ENCODE peak calls at places on chromosomes 6 and 20, in four cellular contexts. G, C, R and H are unnamed samples.

GRCh38 chr20:5947276-5947675 is 3.1 kb downstream of the TRMT6 start:
- DNase-seq in G (no peak), C (no peak), R (no peak), H (no peak)

GRCh38 chr20:35013421-35014411 is 58.0 kb downstream of the MYH7B start:
- DNase-seq in G (no peak), C (no peak), R (no peak), H (no peak)

GRCh38 chr6:36961441-36962430 is 7.2 kb downstream of the PI16 start:
- DNase-seq in G (no peak), C (no peak), R (no peak), H (no peak)

GRCh38 chr6:33610779-33611421 is 10.2 kb upstream of the ITPR3 start:
- DNase-seq in G (no peak), C (no peak), R (peak; percentile 76), H (peak; percentile 64)

GRCh38 chr6:144395014-144395413 is 109.9 kb downstream of the UTRN start:
- DNase-seq in G (no peak), C (no peak), R (no peak), H (no peak)

GRCh38 chr6:113630738-113631535 is 226.2 kb upstream of the MARCKS start:
- DNase-seq in G (peak; percentile 97), C (no peak), R (no peak), H (no peak)

GRCh38 chr6:143038845-143039244 is 21.8 kb upstream of the AIG1 start:
- DNase-seq in G (no peak), C (no peak), R (no peak), H (no peak)

GRCh38 chr20:2289475-2289874 is 6.3 kb upstream of the TGM3 start:
- DNase-seq in G (peak; percentile 13), C (no peak), R (no peak), H (no peak)

GRCh38 chr20:11901127-11901526 is 16.6 kb upstream of the BTBD3 start:
- DNase-seq in G (no peak), C (no peak), R (peak; percentile 56), H (no peak)

GRCh38 chr6:14452567-14453527 is 335.3 kb downstream of the CD83 start:
- DNase-seq in G (peak; percentile 4), C (peak; percentile 88), R (no peak), H (no peak)

GRCh38 chr20:64161595-64162238 is 2.5 kb upstream of the MYT1 start:
- DNase-seq in G (no peak), C (peak; percentile 76), R (peak; percentile 68), H (peak; percentile 47)

GRCh38 chr20:57525328-57526053 is 551 bp upstream of the CTCFL start:
- DNase-seq in G (no peak), C (peak; percentile 90), R (no peak), H (no peak)

GRCh38 chr20:25336561-25337422 is 53.8 kb downstream of the ABHD12 start:
- DNase-seq in G (no peak), C (peak; percentile 41), R (peak; percentile 82), H (peak; percentile 57)

GRCh38 chr20:10065154-10065833 is 30.5 kb downstream of the ANKEF1 start:
- DNase-seq in G (no peak), C (peak; percentile 13), R (no peak), H (no peak)

GRCh38 chr6:157223021-157223430 is 100.3 kb downstream of the TMEM242 start:
- DNase-seq in G (no peak), C (no peak), R (no peak), H (no peak)

GRCh38 chr6:36180126-36180525 is 16.4 kb upstream of the BRPF3 start:
- DNase-seq in G (no peak), C (no peak), R (peak; percentile 44), H (no peak)

GRCh38 chr6:79167931-79168694 is 66.4 kb downstream of the HMGN3 start:
- DNase-seq in G (no peak), C (no peak), R (no peak), H (no peak)

GRCh38 chr20:1484438-1485120 is 6.6 kb downstream of the SIRPB2 start:
- DNase-seq in G (no peak), C (no peak), R (no peak), H (no peak)

GRCh38 chr6:143176090-143177021 is 115.7 kb downstream of the AIG1 start:
- DNase-seq in G (no peak), C (peak; percentile 58), R (no peak), H (peak; percentile 69)

GRCh38 chr6:6003334-6004146 is 3.2 kb downstream of the NRN1 start:
- DNase-seq in G (no peak), C (no peak), R (no peak), H (peak; percentile 85)

GRCh38 chr20:50798650-50799049 is 3.8 kb downstream of the BCAS4 start:
- DNase-seq in G (no peak), C (no peak), R (peak; percentile 55), H (no peak)

GRCh38 chr6:137084865-137085617 is 40.3 kb upstream of the IL20RA start:
- DNase-seq in G (no peak), C (no peak), R (no peak), H (no peak)

GRCh38 chr20:35699914-35700624 is 864 bp downstream of the ROMO1 start:
- DNase-seq in G (no peak), C (no peak), R (no peak), H (no peak)

GRCh38 chr6:148612043-148612442 is 134.8 kb upstream of the UST start:
- DNase-seq in G (no peak), C (no peak), R (no peak), H (no peak)

GRCh38 chr20:38343107-38343797 is 3.0 kb upstream of the LBP start:
- DNase-seq in G (no peak), C (peak; percentile 85), R (peak; percentile 84), H (no peak)

GRCh38 chr6:57224769-57225515 is 2.8 kb upstream of the RAB23 start:
- DNase-seq in G (no peak), C (peak; percentile 53), R (no peak), H (no peak)

GRCh38 chr20:17674722-17675518 is 7.1 kb downstream of the RRBP1 start:
- DNase-seq in G (no peak), C (no peak), R (no peak), H (no peak)

GRCh38 chr6:141906569-141907080 is 226.1 kb upstream of the GJE1 start:
- DNase-seq in G (no peak), C (no peak), R (no peak), H (no peak)

GRCh38 chr6:16321341-16321710 is 82.9 kb downstream of the GMPR start:
- DNase-seq in G (no peak), C (no peak), R (no peak), H (no peak)

GRCh38 chr6:156109713-156110112 is 654.1 kb upstream of the NOX3 start:
- DNase-seq in G (no peak), C (no peak), R (no peak), H (no peak)

GRCh38 chr20:35285806-35286076 is 1.2 kb upstream of the EIF6 start:
- DNase-seq in G (no peak), C (peak; percentile 67), R (peak; percentile 64), H (no peak)

GRCh38 chr6:90343581-90343980 is 46.9 kb upstream of the BACH2 start:
- DNase-seq in G (no peak), C (peak; percentile 27), R (no peak), H (no peak)

GRCh38 chr20:62210496-62210855 is 9.6 kb downstream of the HRH3 start:
- DNase-seq in G (no peak), C (no peak), R (no peak), H (no peak)

GRCh38 chr6:12037803-12038202 is 25.7 kb downstream of the HIVEP1 start:
- DNase-seq in G (no peak), C (no peak), R (no peak), H (no peak)

DNA sequence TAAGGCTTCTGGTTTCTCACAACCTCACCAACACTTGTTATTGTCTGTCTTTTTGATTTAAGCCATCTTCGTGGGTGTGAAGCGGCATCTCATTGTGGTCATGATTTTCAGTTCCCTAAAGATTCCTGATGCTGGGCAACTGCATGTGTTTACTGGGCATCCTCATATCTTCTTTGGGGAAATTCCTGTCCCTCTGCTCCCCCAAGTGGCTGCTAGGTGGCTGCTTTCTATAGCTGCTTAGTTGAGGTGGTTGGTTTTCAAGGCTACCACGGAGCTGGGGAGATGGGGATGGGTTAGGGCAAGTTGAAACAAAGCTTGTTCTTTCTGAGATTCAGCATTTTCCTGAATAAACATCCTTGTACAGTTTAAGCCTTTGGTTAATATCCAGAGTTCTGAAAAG is 403.9 kb upstream of the SULF2 start:
- DNase-seq in G (peak; percentile 2), C (peak; percentile 11), R (peak; percentile 63), H (no peak)
- TF ChIP-seq HDAC6 in G (no peak), C (no peak), R (no peak), H (no peak)

DNA sequence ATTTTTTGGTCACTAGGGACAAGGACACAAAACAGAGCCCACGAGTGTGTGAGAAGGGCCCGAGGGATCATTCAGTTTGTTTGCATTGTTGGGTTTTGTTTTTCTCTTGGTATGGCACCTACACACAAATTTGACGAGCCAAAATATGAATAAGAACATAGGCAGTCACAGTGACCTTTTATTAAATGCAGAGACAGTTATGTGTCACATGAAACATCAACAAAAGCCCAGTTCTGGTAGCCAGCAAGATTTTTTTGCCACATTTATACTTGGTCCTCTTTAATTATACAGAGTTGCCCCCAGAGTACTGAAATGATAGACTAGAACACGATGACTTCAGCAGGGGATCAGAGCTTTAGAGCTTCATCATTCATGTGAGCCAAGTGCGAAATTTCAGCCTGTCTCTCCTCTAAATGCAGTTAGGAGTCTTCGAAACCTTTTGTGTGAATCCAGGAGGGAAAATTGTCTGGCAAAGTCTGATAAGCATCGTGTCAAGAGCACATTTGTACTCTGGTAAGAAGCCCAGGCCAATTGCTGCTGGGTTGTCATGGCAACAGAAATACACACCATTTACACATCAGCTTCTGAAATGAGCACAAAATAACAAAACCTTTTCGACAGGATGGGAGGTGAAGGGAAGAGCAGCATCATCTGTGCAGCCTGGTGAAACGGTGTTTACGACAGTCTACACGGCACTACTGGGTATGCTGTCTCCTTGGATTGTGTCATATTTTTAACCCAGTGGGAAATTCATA is 79.2 kb upstream of the RIPOR2 start:
- DNase-seq in G (no peak), C (peak; percentile 9), R (no peak), H (no peak)
- TF ChIP-seq HDAC6 in G (no peak), C (no peak), R (no peak), H (no peak)

GRCh38 chr20:59484228-59484627 is 120.1 kb upstream of the PHACTR3 start:
- DNase-seq in G (no peak), C (no peak), R (no peak), H (no peak)
- TF ChIP-seq HDAC6 in G (no peak), C (no peak), R (no peak), H (no peak)

GRCh38 chr6:62391358-62391757 is 105.3 kb upstream of the KHDRBS2 start:
- DNase-seq in G (no peak), C (no peak), R (no peak), H (no peak)

GRCh38 chr6:62392289-62392688 is 106.3 kb upstream of the KHDRBS2 start:
- DNase-seq in G (no peak), C (no peak), R (no peak), H (no peak)

GRCh38 chr6:62390413-62390812 is 104.4 kb upstream of the KHDRBS2 start:
- DNase-seq in G (no peak), C (no peak), R (no peak), H (no peak)

GRCh38 chr6:62393608-62394007 is 107.6 kb upstream of the KHDRBS2 start:
- DNase-seq in G (no peak), C (no peak), R (no peak), H (peak; percentile 21)
- TF ChIP-seq HDAC6 in G (no peak), C (no peak), R (no peak), H (no peak)